ENCODE peak calls at places on chromosomes 4 and X, in ten cellular contexts. U is spleen; L is stimulated activated CD4-positive, alpha-beta T cell treated with anti-CD3 and anti-CD28 coated beads, Interleukin-4, amount 100 ng/mL, for 24 hours; F is NCI-H1417; H is progenitor cell of endocrine pancreas; G is non-pigmented ciliary epithelial cell; R is activated CD4-positive, alpha-beta memory T cell treated with anti-CD3 and anti-CD28 coated beads for 36 hours; I is CD8-positive, alpha-beta T cell; E is cardiac fibroblast; S is amygdala. Q is an unnamed sample.

GRCh38 chr4:37827030-37827705 is 682 bp downstream of the PGM2 start:
- DNase-seq in U (no peak), L (no peak), F (peak), H (peak), G (no peak), R (peak), I (no peak), E (peak), S (no peak), Q (peak)

GRCh38 chrX:72621163-72621562 is 48.5 kb upstream of the HDAC8 start:
- DNase-seq in U (no peak), L (no peak), F (no peak), H (no peak), G (no peak), R (no peak), I (no peak), E (no peak), S (no peak), Q (no peak)

GRCh38 chr4:140123666-140124377 is 30.2 kb downstream of the MAML3 start:
- DNase-seq in U (no peak), L (no peak), F (no peak), H (no peak), G (no peak), R (no peak), I (no peak), E (no peak), S (no peak), Q (no peak)

GRCh38 chr4:124478518-124478917 is 234.0 kb downstream of the ANKRD50 start:
- DNase-seq in U (no peak), L (no peak), F (no peak), H (no peak), G (no peak), R (no peak), I (no peak), E (peak), S (no peak), Q (no peak)

GRCh38 chrX:8870411-8870810 is 69.2 kb upstream of the FAM9A start:
- DNase-seq in U (no peak), L (no peak), F (no peak), H (no peak), G (no peak), R (no peak), I (no peak), E (peak), S (no peak), Q (no peak)

GRCh38 chr4:21476753-21477152 is 471.8 kb downstream of the KCNIP4 start:
- DNase-seq in U (no peak), L (no peak), F (no peak), H (peak), G (no peak), R (no peak), I (no peak), E (peak), S (no peak), Q (no peak)

GRCh38 chrX:22577181-22577580 is 304.5 kb downstream of the CBLL2 start:
- DNase-seq in U (no peak), L (no peak), F (no peak), H (no peak), G (peak), R (no peak), I (no peak), E (peak), S (no peak), Q (no peak)

GRCh38 chrX:139204903-139205667 is 325.5 kb upstream of the F9 start:
- DNase-seq in U (peak), L (no peak), F (no peak), H (peak), G (no peak), R (peak), I (no peak), E (no peak), S (no peak), Q (peak)

GRCh38 chr4:41784191-41784979 is 35.9 kb upstream of the PHOX2B start:
- DNase-seq in U (no peak), L (no peak), F (no peak), H (no peak), G (no peak), R (no peak), I (no peak), E (no peak), S (no peak), Q (no peak)

GRCh38 chr4:26099967-26100366 is 185.9 kb downstream of the SMIM20 start:
- DNase-seq in U (no peak), L (no peak), F (no peak), H (no peak), G (no peak), R (no peak), I (no peak), E (no peak), S (no peak), Q (no peak)

GRCh38 chrX:41333744-41333993 is 293 bp upstream of the DDX3X start:
- DNase-seq in U (no peak), L (no peak), F (peak), H (peak), G (no peak), R (peak), I (no peak), E (peak), S (no peak), Q (no peak)